ENCODE peak calls at places on chromosomes 4 and X, in six cellular contexts. J, L, S, G, M and B are unnamed samples.
A peak's percentile ranks its signal among the peaks of the same experiment; 100 is the strongest.

GRCh38 chrX:16963216-16963615 is 16.8 kb downstream of the REPS2 start:
- DNase-seq in J (no peak), L (no peak), S (peak; percentile 43), G (no peak), M (no peak), B (no peak)

GRCh38 chr4:2591189-2591588 is 54.7 kb downstream of the FAM193A start:
- DNase-seq in J (no peak), L (no peak), S (peak; percentile 68), G (no peak), M (no peak), B (no peak)

GRCh38 chrX:23756165-23756564 is 13.1 kb upstream of the ACOT9 start:
- DNase-seq in J (peak; percentile 60), L (no peak), S (peak; percentile 58), G (peak; percentile 61), M (peak; percentile 70), B (peak; percentile 64)

GRCh38 chr4:24266951-24267577 is 317.3 kb downstream of the DHX15 start:
- DNase-seq in J (no peak), L (no peak), S (peak; percentile 47), G (no peak), M (no peak), B (no peak)

GRCh38 chr4:48109413-48110263 is 24.4 kb downstream of the TXK start:
- DNase-seq in J (no peak), L (no peak), S (peak; percentile 57), G (no peak), M (no peak), B (peak; percentile 15)

GRCh38 chrX:154437971-154438893 is 1.3 kb downstream of the GDI1 start:
- DNase-seq in J (no peak), L (no peak), S (no peak), G (no peak), M (no peak), B (no peak)

GRCh38 chr4:54152846-54153600 is 53.1 kb downstream of the GSX2 start:
- DNase-seq in J (no peak), L (no peak), S (peak; percentile 75), G (no peak), M (no peak), B (no peak)

GRCh38 chr4:10115657-10116624 is 658 bp downstream of the WDR1 start:
- DNase-seq in J (no peak), L (peak; percentile 85), S (peak; percentile 25), G (peak; percentile 67), M (peak; percentile 87), B (peak; percentile 53)

GRCh38 chrX:41468647-41469323 is 21.6 kb downstream of the NYX start:
- DNase-seq in J (peak; percentile 26), L (no peak), S (peak; percentile 44), G (no peak), M (no peak), B (no peak)

GRCh38 chr4:165207016-165207430 is 338 bp upstream of the KLHL2 start:
- DNase-seq in J (no peak), L (no peak), S (peak; percentile 33), G (no peak), M (peak; percentile 31), B (no peak)

GRCh38 chr4:140755811-140756291 is 334 bp downstream of the TBC1D9 start:
- DNase-seq in J (no peak), L (peak; percentile 82), S (peak; percentile 37), G (peak; percentile 9), M (peak; percentile 50), B (peak; percentile 44)

GRCh38 chr4:118950224-118950623 is 61.6 kb downstream of the SYNPO2 start:
- DNase-seq in J (no peak), L (no peak), S (no peak), G (no peak), M (no peak), B (no peak)

GRCh38 chr4:52864816-52865215 is 2.7 kb downstream of the RASL11B start:
- DNase-seq in J (no peak), L (no peak), S (peak; percentile 91), G (no peak), M (no peak), B (no peak)

GRCh38 chr4:184396001-184396400 is 78.3 kb downstream of the IRF2 start:
- DNase-seq in J (no peak), L (no peak), S (no peak), G (no peak), M (no peak), B (no peak)

GRCh38 chr4:183658362-183659028 is 490 bp downstream of the RWDD4 start:
- DNase-seq in J (no peak), L (peak; percentile 74), S (peak; percentile 19), G (peak; percentile 7), M (peak; percentile 27), B (no peak)

GRCh38 chrX:85698921-85699320 is 319.5 kb upstream of the POF1B start:
- DNase-seq in J (no peak), L (no peak), S (no peak), G (no peak), M (no peak), B (no peak)

GRCh38 chrX:41382699-41383645 is 49.0 kb downstream of the DDX3X start:
- DNase-seq in J (no peak), L (no peak), S (peak; percentile 40), G (no peak), M (peak; percentile 25), B (no peak)

GRCh38 chr4:14125375-14126129 is 498.0 kb upstream of the BOD1L1 start:
- DNase-seq in J (no peak), L (no peak), S (no peak), G (no peak), M (no peak), B (no peak)

GRCh38 chr4:1479454-1479853 is 73.2 kb upstream of the NKX1-1 start:
- DNase-seq in J (no peak), L (peak; percentile 45), S (no peak), G (no peak), M (no peak), B (no peak)

GRCh38 chr4:118180776-118181175 is 146.5 kb downstream of the NDST3 start:
- DNase-seq in J (no peak), L (no peak), S (peak; percentile 27), G (no peak), M (no peak), B (no peak)

GRCh38 chrX:18228069-18228468 is 7.4 kb upstream of the BEND2 start:
- DNase-seq in J (no peak), L (no peak), S (no peak), G (no peak), M (no peak), B (no peak)

GRCh38 chr4:2953496-2953895 is 9.7 kb downstream of the NOP14 start:
- DNase-seq in J (no peak), L (no peak), S (no peak), G (no peak), M (no peak), B (no peak)

GRCh38 chr4:121217385-121217784 is 53.3 kb upstream of the TNIP3 start:
- DNase-seq in J (no peak), L (no peak), S (peak; percentile 6), G (no peak), M (no peak), B (no peak)

GRCh38 chr4:147924604-147925412 is 192.9 kb downstream of the ARHGAP10 start:
- DNase-seq in J (no peak), L (no peak), S (peak; percentile 25), G (no peak), M (peak; percentile 32), B (peak; percentile 59)

GRCh38 chr4:10158355-10158942 is 41.9 kb upstream of the WDR1 start:
- DNase-seq in J (no peak), L (no peak), S (peak; percentile 28), G (no peak), M (no peak), B (no peak)

GRCh38 chrX:70132244-70132643 is 1.0 kb upstream of the IGBP1 start:
- DNase-seq in J (no peak), L (no peak), S (peak; percentile 3), G (no peak), M (no peak), B (no peak)